ENCODE peak calls at places on chromosomes 6 and 20, in four cellular contexts. P, W, Y and O are unnamed samples.

GRCh38 chr20:57656252-57656820 is 36.1 kb upstream of the ZBP1 start:
- DNase-seq in P (no peak), W (no peak), Y (no peak), O (no peak)

GRCh38 chr6:84549912-84550311 is 214.5 kb downstream of the TBX18 start:
- DNase-seq in P (no peak), W (no peak), Y (no peak), O (peak)

GRCh38 chr6:87949194-87949593 is 98.4 kb upstream of the SPACA1 start:
- DNase-seq in P (no peak), W (no peak), Y (no peak), O (no peak)

GRCh38 chr20:64038579-64039292 is 2.8 kb downstream of the C20orf204 start:
- DNase-seq in P (peak), W (peak), Y (peak), O (peak)

GRCh38 chr6:105902401-105903031 is 183.6 kb upstream of the PRDM1 start:
- DNase-seq in P (no peak), W (no peak), Y (no peak), O (no peak)

GRCh38 chr6:12071064-12071615 is 59.0 kb downstream of the HIVEP1 start:
- DNase-seq in P (no peak), W (no peak), Y (no peak), O (no peak)

GRCh38 chr20:11271319-11271718 is 597.5 kb upstream of the JAG1 start:
- DNase-seq in P (peak), W (no peak), Y (no peak), O (no peak)

GRCh38 chr6:36851149-36851614 is 11.9 kb upstream of the CPNE5 start:
- DNase-seq in P (no peak), W (no peak), Y (peak), O (peak)

DNA sequence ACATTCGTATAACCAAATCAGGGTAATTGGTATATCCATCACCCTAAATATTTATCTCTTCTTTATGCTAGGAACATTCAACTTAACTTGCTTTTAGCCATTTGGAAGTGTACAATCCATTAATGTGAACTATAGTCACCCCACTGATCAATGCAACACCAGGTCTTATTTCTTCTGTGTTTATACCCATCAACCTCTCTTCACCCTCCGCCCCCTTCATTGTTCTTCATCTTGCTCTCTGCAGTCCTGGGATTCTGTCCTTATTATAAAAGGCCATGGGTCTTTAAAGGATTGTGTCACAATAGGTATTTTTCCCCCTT is 1.6 kb downstream of the ABRACL start:
- DNase-seq in P (no peak), W (no peak), Y (no peak), O (peak)
- H3K4me3 ChIP-seq in P (peak), W (peak), Y (peak), O (peak)

GRCh38 chr6:44291841-44292240 is 21.3 kb downstream of the AARS2 start:
- DNase-seq in P (no peak), W (no peak), Y (no peak), O (no peak)
- H3K4me3 ChIP-seq in P (no peak), W (no peak), Y (no peak), O (no peak)

DNA sequence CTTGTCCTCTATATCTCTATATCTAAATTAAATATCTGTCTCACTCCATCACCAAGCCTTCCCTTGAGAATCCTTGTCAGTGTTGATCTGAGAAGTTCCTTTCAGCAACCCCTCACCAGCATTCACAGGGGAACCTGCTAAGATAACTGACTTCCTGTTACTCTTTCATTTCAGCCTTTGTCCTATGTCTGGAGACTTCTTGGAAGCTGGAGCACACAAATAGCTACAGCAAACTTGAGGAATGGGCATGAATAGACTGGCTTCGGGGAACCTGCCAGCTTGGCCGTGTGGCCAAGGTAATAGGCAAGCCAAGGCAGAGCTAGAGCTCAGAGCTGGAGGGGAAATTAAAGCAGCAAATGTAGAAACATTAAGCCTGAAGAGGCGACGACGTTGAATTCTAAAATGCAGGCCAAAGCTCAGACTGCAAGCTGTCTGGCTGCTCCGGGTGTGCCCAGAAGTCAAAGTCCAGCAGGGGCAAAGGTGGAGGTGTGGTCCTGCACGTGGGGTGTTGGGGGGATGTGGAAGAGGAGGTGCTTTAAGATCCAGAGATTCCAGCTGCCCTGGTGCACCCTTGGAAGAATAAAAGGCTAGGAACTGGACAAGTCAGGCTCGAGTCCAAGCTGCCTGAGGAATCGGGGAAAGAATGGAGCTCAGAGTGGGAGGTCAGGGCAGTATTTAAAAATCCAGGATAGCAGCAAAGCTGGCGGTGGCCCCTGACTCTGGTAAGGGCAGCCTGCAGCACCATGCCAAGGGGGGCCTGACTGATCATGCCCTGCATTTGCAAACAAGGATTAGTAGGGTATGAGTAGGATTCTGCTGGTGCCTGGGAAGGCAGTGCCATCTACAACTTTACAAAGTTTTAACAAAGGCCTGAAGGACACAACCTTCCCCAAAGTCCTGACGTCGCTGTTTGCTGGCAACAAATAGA is 185.0 kb upstream of the SGK1 start:
- DNase-seq in P (no peak), W (no peak), Y (no peak), O (no peak)
- H3K4me3 ChIP-seq in P (no peak), W (no peak), Y (no peak), O (no peak)

GRCh38 chr6:34239240-34239825 is 2.7 kb downstream of the HMGA1 start:
- DNase-seq in P (no peak), W (no peak), Y (no peak), O (no peak)

GRCh38 chr6:34236423-34237315 is at the start of gene HMGA1:
- DNase-seq in P (peak), W (peak), Y (peak), O (peak)

GRCh38 chr6:34238507-34239239 is 2.0 kb downstream of the HMGA1 start:
- DNase-seq in P (no peak), W (no peak), Y (no peak), O (no peak)

GRCh38 chr6:34237316-34237721 is 646 bp downstream of the HMGA1 start:
- DNase-seq in P (peak), W (peak), Y (peak), O (no peak)

DNA sequence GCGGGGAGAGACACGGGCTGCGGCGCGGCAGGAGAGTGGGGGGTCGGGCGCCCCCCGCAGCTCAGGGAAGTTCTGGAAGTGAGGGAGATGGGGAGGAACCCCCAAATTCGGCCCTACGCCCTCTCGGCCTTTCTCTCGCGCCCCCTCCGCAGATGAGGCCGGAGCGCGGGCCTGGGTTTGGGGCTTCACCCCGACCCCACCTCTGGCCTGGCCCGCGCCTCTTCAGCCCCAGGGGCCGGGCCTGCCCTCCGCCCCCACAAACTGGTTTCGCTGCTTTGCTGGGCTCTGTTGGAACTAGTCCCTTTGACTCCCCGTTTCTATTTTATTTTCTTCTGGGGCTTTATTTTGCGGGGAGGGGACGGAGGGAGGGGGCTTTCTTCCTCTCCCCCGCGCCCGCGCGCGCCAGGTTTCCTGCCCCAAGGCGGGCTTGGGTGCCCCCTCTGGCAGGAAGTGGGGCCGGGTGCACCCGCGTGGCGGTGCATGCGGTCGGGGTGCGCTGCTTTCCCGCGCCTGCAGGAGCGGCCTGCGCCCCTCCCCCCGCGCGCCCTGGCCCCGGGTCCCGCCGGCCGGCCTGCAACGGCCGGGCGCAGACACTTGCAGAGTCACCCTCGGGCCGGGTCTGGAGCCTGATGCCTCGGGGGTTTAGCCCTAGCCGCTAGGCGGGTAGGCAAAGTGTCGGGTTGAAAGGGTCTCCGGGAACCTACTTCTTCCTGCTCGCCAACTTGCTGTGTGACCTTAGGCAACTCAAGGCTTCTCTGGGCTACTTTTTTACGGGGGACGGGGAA is 1.2 kb downstream of the HMGA1 start:
- DNase-seq in P (no peak), W (peak), Y (peak), O (peak)
- H3K4me3 ChIP-seq in P (peak), W (peak), Y (peak), O (peak)

DNA sequence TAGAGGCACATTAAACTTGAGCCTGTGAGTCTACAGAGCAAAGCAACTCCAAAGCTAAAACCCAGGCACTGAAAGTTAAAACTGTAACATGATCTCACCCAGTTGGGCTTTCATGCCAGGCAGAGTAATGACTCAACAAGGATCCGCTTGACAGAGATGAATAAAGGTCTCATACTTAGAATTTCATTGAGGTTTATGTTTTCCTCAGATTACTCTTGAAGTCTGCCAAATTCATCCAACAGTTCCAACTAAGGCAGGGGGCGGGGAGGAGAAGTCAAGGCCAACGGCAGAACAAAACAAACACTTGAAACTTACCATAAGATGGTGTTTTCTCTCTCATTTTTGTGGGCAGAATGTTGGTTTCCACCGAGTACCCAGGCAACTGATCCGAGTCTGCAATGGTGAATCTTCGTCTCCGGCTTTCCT is 54.0 kb upstream of the IPCEF1 start:
- DNase-seq in P (peak), W (no peak), Y (peak), O (peak)
- H3K4me3 ChIP-seq in P (no peak), W (no peak), Y (no peak), O (no peak)

GRCh38 chr20:841568-842546 is 8.3 kb downstream of the FAM110A start:
- DNase-seq in P (no peak), W (no peak), Y (no peak), O (no peak)
- H3K4me3 ChIP-seq in P (peak), W (peak), Y (peak), O (peak)